ENCODE peak calls at places on chromosomes 6 and 20, in five cellular contexts. One of them, this sample, is unnamed. For H3K4me1 and H3K9me3, the result is how much of the 10 kb centered on the place peaks cover.

GRCh38 chr6:139425780-139426179 is 51.3 kb upstream of the CITED2 start:
- DNase-seq in H1: no peak
- DNase-seq in left lung: no peak
- DNase-seq in lower lobe of right lung: no peak
- DNase-seq in stomach: no peak
- DNase-seq in this sample: no peak

GRCh38 chr6:135983720-135984343 is 132.3 kb downstream of the PDE7B start:
- DNase-seq in H1: no peak
- DNase-seq in left lung: no peak
- DNase-seq in lower lobe of right lung: no peak
- DNase-seq in stomach: no peak
- DNase-seq in this sample: no peak

GRCh38 chr6:168574699-168575195 is 133.8 kb downstream of the SMOC2 start:
- DNase-seq in H1: no peak
- DNase-seq in left lung: peak
- DNase-seq in lower lobe of right lung: no peak
- DNase-seq in stomach: no peak
- DNase-seq in this sample: peak

GRCh38 chr6:40307712-40308111 is 279.5 kb downstream of the LRFN2 start:
- DNase-seq in H1: no peak
- DNase-seq in left lung: no peak
- DNase-seq in lower lobe of right lung: no peak
- DNase-seq in stomach: no peak
- DNase-seq in this sample: no peak

GRCh38 chr6:27049863-27050781 is 197.4 kb upstream of the PRSS16 start:
- DNase-seq in H1: no peak
- DNase-seq in left lung: peak
- DNase-seq in lower lobe of right lung: peak
- DNase-seq in stomach: no peak
- DNase-seq in this sample: no peak

GRCh38 chr6:15715060-15715459 is 52.2 kb upstream of the DTNBP1 start:
- DNase-seq in H1: no peak
- DNase-seq in left lung: no peak
- DNase-seq in lower lobe of right lung: no peak
- DNase-seq in stomach: no peak
- DNase-seq in this sample: no peak

GRCh38 chr20:13340088-13340487 is 119.0 kb downstream of the ISM1 start:
- DNase-seq in H1: no peak
- DNase-seq in left lung: no peak
- DNase-seq in lower lobe of right lung: no peak
- DNase-seq in stomach: no peak
- DNase-seq in this sample: no peak

GRCh38 chr6:21731411-21732031 is 138.0 kb downstream of the SOX4 start:
- DNase-seq in H1: no peak
- DNase-seq in left lung: no peak
- DNase-seq in lower lobe of right lung: no peak
- DNase-seq in stomach: no peak
- DNase-seq in this sample: no peak

GRCh38 chr6:148313483-148313882 is 29.2 kb upstream of the SASH1 start:
- DNase-seq in H1: no peak
- DNase-seq in left lung: no peak
- DNase-seq in lower lobe of right lung: no peak
- DNase-seq in stomach: no peak
- DNase-seq in this sample: no peak

GRCh38 chr20:41373851-41374567 is 7.4 kb upstream of the EMILIN3 start:
- DNase-seq in H1: no peak
- DNase-seq in left lung: no peak
- DNase-seq in lower lobe of right lung: no peak
- DNase-seq in stomach: no peak
- DNase-seq in this sample: no peak

GRCh38 chr20:7775072-7775471 is 165.2 kb downstream of the HAO1 start:
- DNase-seq in H1: no peak
- DNase-seq in left lung: no peak
- DNase-seq in lower lobe of right lung: no peak
- DNase-seq in stomach: no peak
- DNase-seq in this sample: no peak

GRCh38 chr6:17968876-17969275 is 18.6 kb downstream of the KIF13A start:
- DNase-seq in H1: no peak
- DNase-seq in left lung: no peak
- DNase-seq in lower lobe of right lung: no peak
- DNase-seq in stomach: no peak
- DNase-seq in this sample: no peak

GRCh38 chr6:36743538-36744441 is 46.2 kb downstream of the RAB44 start:
- DNase-seq in H1: no peak
- DNase-seq in left lung: peak
- DNase-seq in lower lobe of right lung: no peak
- DNase-seq in stomach: peak
- DNase-seq in this sample: no peak

GRCh38 chr6:138563650-138564049 is 64.4 kb upstream of the NHSL1 start:
- DNase-seq in H1: no peak
- DNase-seq in left lung: no peak
- DNase-seq in lower lobe of right lung: no peak
- DNase-seq in stomach: no peak
- DNase-seq in this sample: no peak

GRCh38 chr20:25079171-25079570 is 2.8 kb downstream of the VSX1 start:
- DNase-seq in H1: no peak
- DNase-seq in left lung: no peak
- DNase-seq in lower lobe of right lung: no peak
- DNase-seq in stomach: peak
- DNase-seq in this sample: no peak

GRCh38 chr20:25078662-25079061 is 3.3 kb downstream of the VSX1 start:
- DNase-seq in H1: no peak
- DNase-seq in left lung: no peak
- DNase-seq in lower lobe of right lung: no peak
- DNase-seq in stomach: peak
- DNase-seq in this sample: no peak

GRCh38 chr20:25077610-25078169 is 4.3 kb downstream of the VSX1 start:
- DNase-seq in H1: no peak
- DNase-seq in left lung: peak
- DNase-seq in lower lobe of right lung: peak
- DNase-seq in stomach: peak
- DNase-seq in this sample: peak

GRCh38 chr20:25076201-25076600 is 5.7 kb downstream of the VSX1 start:
- DNase-seq in H1: no peak
- DNase-seq in left lung: no peak
- DNase-seq in lower lobe of right lung: no peak
- DNase-seq in stomach: no peak
- DNase-seq in this sample: no peak

DNA sequence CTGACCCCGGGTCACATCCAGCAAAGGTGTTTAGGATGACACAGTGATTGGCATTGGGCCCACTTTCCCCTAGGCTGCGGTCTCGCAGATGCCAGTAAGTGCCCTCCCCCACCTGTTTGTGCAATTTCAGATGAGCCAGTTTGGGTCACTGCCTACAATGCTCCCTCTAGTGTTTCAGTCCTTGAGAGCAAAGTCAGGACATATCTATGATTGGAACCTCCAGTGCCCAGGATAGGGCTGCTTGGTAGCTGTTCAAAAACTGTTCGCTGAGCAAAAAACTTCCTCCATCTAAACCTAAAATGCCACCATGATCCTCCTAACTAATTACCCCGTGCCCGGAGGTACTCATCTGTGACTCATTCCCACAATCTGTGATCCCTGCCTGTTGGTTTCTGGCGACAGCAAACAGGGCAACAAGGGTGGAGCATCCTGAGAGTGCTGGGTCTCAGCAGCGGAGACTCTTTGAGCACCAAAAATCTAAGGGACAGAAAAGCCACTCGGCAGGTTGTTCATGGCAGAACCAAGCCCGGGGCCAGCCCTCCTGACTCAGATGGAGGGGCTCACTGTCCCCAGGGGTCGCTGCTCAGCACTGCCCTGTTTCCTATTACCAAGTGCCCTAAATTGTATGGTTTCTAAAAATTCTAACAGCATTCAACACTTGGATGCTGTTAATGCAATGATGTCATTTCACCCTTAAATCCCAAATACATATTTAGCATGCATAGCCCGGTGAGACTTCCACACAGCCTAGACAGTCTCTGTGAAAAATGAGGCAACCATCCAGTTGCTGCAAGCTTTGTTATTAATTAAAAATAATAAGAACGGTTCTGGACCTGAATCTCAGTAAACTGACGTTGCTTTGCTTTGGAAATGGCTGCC is 5.0 kb downstream of the VSX1 start:
- DNase-seq in H1: no peak
- DNase-seq in left lung: no peak
- DNase-seq in lower lobe of right lung: no peak
- DNase-seq in stomach: peak
- DNase-seq in this sample: peak
- TF ChIP-seq CTCF in H1: peak
- TF ChIP-seq CTCF in left lung: peak
- TF ChIP-seq CTCF in lower lobe of right lung: no peak
- TF ChIP-seq CTCF in stomach: no peak
- TF ChIP-seq CTCF in this sample: no peak

GRCh38 chr6:12414096-12414675 is 124.0 kb downstream of the EDN1 start:
- DNase-seq in H1: no peak
- DNase-seq in left lung: no peak
- DNase-seq in lower lobe of right lung: no peak
- DNase-seq in stomach: no peak
- DNase-seq in this sample: no peak
- H3K4me1 ChIP-seq in H1: under half
- H3K4me1 ChIP-seq in left lung: under half
- H3K4me1 ChIP-seq in lower lobe of right lung: under half
- H3K4me1 ChIP-seq in stomach: under half
- H3K4me1 ChIP-seq in this sample: under half

DNA sequence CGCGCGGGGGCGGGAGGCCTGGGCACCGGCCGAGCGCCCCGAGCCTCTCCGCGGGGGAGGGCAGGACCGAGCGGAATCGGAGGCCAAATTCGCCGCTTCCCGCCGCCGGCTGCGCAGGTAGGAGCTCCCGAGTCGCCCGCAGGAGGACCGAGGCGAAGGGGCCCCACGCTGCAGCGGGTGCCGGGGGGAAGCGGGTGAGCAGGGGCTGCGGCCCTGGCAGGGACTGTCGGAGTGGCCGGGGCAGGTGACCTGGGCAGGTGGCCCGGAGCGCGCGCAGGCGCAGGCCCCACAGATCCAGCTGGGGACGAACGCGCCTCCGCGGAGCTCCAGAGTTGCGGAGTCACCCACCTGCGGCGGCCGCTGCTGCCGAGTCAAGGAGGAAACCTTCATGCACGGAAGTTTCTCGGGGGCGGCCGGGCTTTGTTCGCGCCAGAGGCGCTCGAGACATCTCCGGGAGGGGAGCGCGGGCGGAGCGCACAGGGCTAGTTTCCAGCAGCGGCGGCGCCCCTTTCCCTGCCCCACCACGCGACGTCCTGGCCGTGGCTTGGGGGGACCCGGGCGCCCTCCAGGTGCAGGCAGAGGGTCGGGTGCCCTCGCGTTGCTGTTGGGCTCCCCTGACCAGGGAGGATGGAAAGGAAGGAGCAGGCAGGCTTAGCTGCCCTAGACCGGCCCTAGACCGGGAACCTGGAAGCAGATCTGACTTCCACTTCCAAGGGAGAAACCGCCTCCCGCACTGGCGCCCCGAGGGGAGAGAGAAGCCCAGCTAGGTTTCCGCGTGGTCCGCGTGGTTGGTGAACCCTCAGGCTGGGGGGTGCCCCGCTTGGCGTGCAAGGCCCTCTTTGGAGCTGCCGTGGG is 590 bp downstream of the SLCO4A1 start:
- DNase-seq in H1: no peak
- DNase-seq in left lung: peak
- DNase-seq in lower lobe of right lung: no peak
- DNase-seq in stomach: peak
- DNase-seq in this sample: peak
- H3K9me3 ChIP-seq in H1: under half
- H3K9me3 ChIP-seq in left lung: under half
- H3K9me3 ChIP-seq in lower lobe of right lung: under half
- H3K9me3 ChIP-seq in stomach: under half
- H3K9me3 ChIP-seq in this sample: under half

DNA sequence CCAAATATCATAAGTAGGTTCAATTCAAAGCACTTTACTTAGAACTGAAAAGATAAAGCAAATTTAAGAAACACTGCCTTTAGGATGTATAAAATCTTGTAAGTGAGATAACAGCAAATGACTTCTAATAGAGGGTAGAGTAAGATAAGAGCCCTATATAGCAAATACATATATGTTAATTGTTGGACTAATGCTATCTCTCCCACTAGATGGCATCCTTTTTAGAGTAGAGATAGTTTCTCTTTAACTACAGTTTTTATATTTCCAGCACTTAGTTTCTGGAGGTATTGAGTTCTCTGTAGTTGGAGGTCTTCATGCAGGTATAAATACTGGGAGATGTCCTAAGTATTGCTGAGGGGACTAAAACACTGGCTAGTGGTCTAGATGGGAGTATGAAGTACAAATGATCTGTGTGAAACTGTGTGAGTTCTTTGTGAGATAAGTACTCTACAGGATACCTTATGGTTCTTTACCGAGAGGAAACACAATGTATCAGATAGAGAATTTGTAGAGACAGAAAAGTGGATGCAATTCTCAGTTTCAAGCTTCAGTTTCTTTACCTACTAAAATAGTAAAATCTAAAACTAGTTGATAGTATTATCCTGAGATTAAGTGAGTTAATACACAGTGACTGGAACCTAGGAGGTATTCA is 399.3 kb downstream of the KHDRBS2 start:
- DNase-seq in H1: no peak
- DNase-seq in left lung: no peak
- DNase-seq in lower lobe of right lung: no peak
- DNase-seq in stomach: no peak
- DNase-seq in this sample: no peak
- TF ChIP-seq CTCF in H1: no peak
- TF ChIP-seq CTCF in left lung: no peak
- TF ChIP-seq CTCF in lower lobe of right lung: no peak
- TF ChIP-seq CTCF in stomach: no peak
- TF ChIP-seq CTCF in this sample: no peak

GRCh38 chr20:61868006-61868405 is 197.7 kb downstream of the TAF4 start:
- DNase-seq in H1: no peak
- DNase-seq in left lung: peak
- DNase-seq in lower lobe of right lung: no peak
- DNase-seq in stomach: no peak
- DNase-seq in this sample: no peak
- H3K4me1 ChIP-seq in H1: under half
- H3K4me1 ChIP-seq in left lung: under half
- H3K4me1 ChIP-seq in lower lobe of right lung: under half
- H3K4me1 ChIP-seq in stomach: under half
- H3K4me1 ChIP-seq in this sample: under half

This sample was measured in testis.